ENCODE peak calls at places on chromosomes 16 and 17, in nine cellular contexts. A is heart left ventricle, V is Kasumi-1, O is fibroblast of mammary gland, X is glomerular endothelial cell, Q is Daoy, C is occipital lobe, Z is T follicular helper cell, I is EH. B is an unnamed sample.

GRCh38 chr16:90020838-90021382 is 1.7 kb upstream of the DBNDD1 start:
- DNase-seq in Z (no peak), I (peak), Q (peak), V (no peak), C (no peak), X (no peak), A (no peak), O (no peak), B (peak)

GRCh38 chr17:29619251-29619650 is 3.5 kb downstream of the CORO6 start:
- DNase-seq in C (no peak), I (peak), Q (peak), A (peak), X (no peak), V (peak), Z (no peak), O (peak), B (peak)

GRCh38 chr16:4613636-4614570 is 785 bp downstream of the UBALD1 start:
- DNase-seq in Z (peak), A (no peak), I (peak), X (no peak), V (no peak), Q (peak), C (no peak), O (peak), B (peak)

GRCh38 chr17:37710344-37710886 is 34.4 kb downstream of the HNF1B start:
- DNase-seq in I (peak), O (peak), X (peak), Q (peak), Z (no peak), A (peak), V (no peak), C (no peak), B (peak)

GRCh38 chr17:73575470-73576235 is 68.6 kb downstream of the SDK2 start:
- DNase-seq in Q (no peak), A (no peak), V (no peak), O (no peak), X (no peak), C (no peak), Z (no peak), I (no peak), B (no peak)

GRCh38 chr17:40542562-40543411 is 22.5 kb downstream of the CCR7 start:
- DNase-seq in I (peak), V (no peak), O (peak), A (peak), C (no peak), Z (no peak), Q (peak), X (no peak), B (peak)

GRCh38 chr16:77304883-77305282 is 105.7 kb downstream of the SYCE1L start:
- DNase-seq in O (no peak), X (no peak), V (no peak), Q (no peak), C (no peak), Z (no peak), I (no peak), A (no peak), B (no peak)

GRCh38 chr17:75238684-75239191 is 22.7 kb downstream of the GGA3 start:
- DNase-seq in X (no peak), V (peak), A (peak), Z (peak), I (peak), C (peak), O (peak), Q (peak), B (peak)

GRCh38 chr16:17432902-17433576 is 37.7 kb downstream of the XYLT1 start:
- DNase-seq in V (no peak), X (no peak), O (peak), A (no peak), Z (no peak), Q (no peak), I (peak), C (no peak), B (no peak)

GRCh38 chr17:67136191-67137025 is 92.1 kb downstream of the CACNG1 start:
- DNase-seq in C (no peak), Q (no peak), V (no peak), Z (no peak), A (no peak), I (peak), X (no peak), O (no peak), B (no peak)

GRCh38 chr17:16987830-16988601 is 16.1 kb upstream of the TNFRSF13B start:
- DNase-seq in A (peak), C (peak), V (peak), I (peak), Q (peak), Z (no peak), X (no peak), O (peak), B (peak)

GRCh38 chr16:66523861-66524354 is 26.0 kb downstream of the TK2 start:
- DNase-seq in I (no peak), O (no peak), V (peak), Z (no peak), A (no peak), C (no peak), Q (no peak), X (no peak), B (peak)

GRCh38 chr17:50562266-50563094 is 2.0 kb downstream of the CACNA1G start:
- DNase-seq in C (no peak), O (no peak), Z (no peak), I (no peak), V (no peak), Q (no peak), X (no peak), A (no peak), B (no peak)

GRCh38 chr17:45160505-45161287 is 979 bp upstream of the HEXIM2 start:
- DNase-seq in Q (peak), Z (peak), O (peak), C (peak), A (peak), X (no peak), I (peak), V (peak), B (peak)

GRCh38 chr17:31663576-31663975 is 195.5 kb downstream of the COPRS start:
- DNase-seq in O (peak), Z (no peak), X (peak), A (no peak), V (no peak), Q (no peak), C (no peak), I (no peak), B (no peak)

GRCh38 chr17:43118679-43119615 is 6.2 kb downstream of the BRCA1 start:
- DNase-seq in I (no peak), O (no peak), A (no peak), Q (no peak), V (no peak), C (no peak), X (no peak), Z (no peak), B (no peak)

GRCh38 chr17:42097691-42098661 is at the start of gene ZNF385C:
- DNase-seq in Z (peak), A (no peak), C (no peak), Q (no peak), O (no peak), V (no peak), I (no peak), X (no peak), B (no peak)